ENCODE peak calls at places on chromosomes 12 and 14, in six cellular contexts. I, F, T, B, L and P are unnamed samples.

GRCh38 chr12:124532331-124532750 is 35.1 kb downstream of the NCOR2 start:
- DNase-seq in I (peak; percentile 71), F (no peak), T (no peak), B (peak; percentile 72), L (no peak), P (no peak)

GRCh38 chr14:74616507-74616906 is 4.5 kb upstream of the LTBP2 start:
- DNase-seq in I (peak; percentile 58), F (no peak), T (no peak), B (peak; percentile 83), L (peak; percentile 61), P (no peak)

GRCh38 chr12:103677341-103677740 is 90.3 kb downstream of the STAB2 start:
- DNase-seq in I (no peak), F (no peak), T (peak; percentile 44), B (no peak), L (no peak), P (no peak)

GRCh38 chr12:22459872-22460490 is 84.4 kb downstream of the C2CD5 start:
- DNase-seq in I (peak; percentile 19), F (no peak), T (no peak), B (no peak), L (peak; percentile 72), P (no peak)

GRCh38 chr12:57205931-57206330 is 10.7 kb upstream of the NXPH4 start:
- DNase-seq in I (no peak), F (no peak), T (no peak), B (no peak), L (no peak), P (no peak)

GRCh38 chr14:78697341-78697740 is 527.2 kb downstream of the NRXN3 start:
- DNase-seq in I (no peak), F (no peak), T (no peak), B (no peak), L (peak; percentile 20), P (no peak)

GRCh38 chr12:121964813-121965643 is 46.6 kb downstream of the CFAP251 start:
- DNase-seq in I (no peak), F (no peak), T (no peak), B (no peak), L (no peak), P (no peak)

GRCh38 chr12:26425587-26426260 is 230.4 kb downstream of the SSPN start:
- DNase-seq in I (no peak), F (no peak), T (no peak), B (no peak), L (no peak), P (no peak)

GRCh38 chr12:93790472-93791152 is 113.4 kb downstream of the CRADD start:
- DNase-seq in I (no peak), F (no peak), T (no peak), B (no peak), L (no peak), P (no peak)

GRCh38 chr12:122841544-122842321 is 6.5 kb downstream of the HIP1R start:
- DNase-seq in I (no peak), F (no peak), T (peak; percentile 71), B (no peak), L (peak; percentile 26), P (no peak)

GRCh38 chr14:33393895-33394405 is 455.3 kb downstream of the NPAS3 start:
- DNase-seq in I (no peak), F (no peak), T (no peak), B (no peak), L (no peak), P (no peak)

GRCh38 chr12:111322336-111323250 is 46.3 kb downstream of the PHETA1 start:
- DNase-seq in I (no peak), F (no peak), T (no peak), B (peak; percentile 76), L (no peak), P (no peak)

GRCh38 chr12:96720363-96720705 is 186.7 kb upstream of the NEDD1 start:
- DNase-seq in I (no peak), F (no peak), T (no peak), B (no peak), L (peak; percentile 20), P (no peak)

GRCh38 chr12:104480826-104481457 is 24.2 kb downstream of the CHST11 start:
- DNase-seq in I (no peak), F (no peak), T (peak; percentile 44), B (peak; percentile 88), L (no peak), P (no peak)

GRCh38 chr12:34598352-34598827 is 576.1 kb downstream of the ALG10 start:
- DNase-seq in I (no peak), F (no peak), T (no peak), B (no peak), L (no peak), P (no peak)

GRCh38 chr14:38129705-38130104 is 78.0 kb upstream of the SSTR1 start:
- DNase-seq in I (no peak), F (no peak), T (no peak), B (peak; percentile 33), L (no peak), P (no peak)

GRCh38 chr14:58639842-58640484 is 2.2 kb downstream of the DACT1 start:
- DNase-seq in I (peak; percentile 58), F (no peak), T (no peak), B (no peak), L (peak; percentile 75), P (no peak)

GRCh38 chr12:114649585-114649984 is 34.4 kb downstream of the TBX3 start:
- DNase-seq in I (no peak), F (no peak), T (no peak), B (no peak), L (no peak), P (no peak)

GRCh38 chr14:61698216-61698980 is 3.1 kb downstream of the HIF1A start:
- DNase-seq in I (no peak), F (no peak), T (no peak), B (no peak), L (no peak), P (no peak)

GRCh38 chr12:45547132-45547531 is 182.4 kb upstream of the ARID2 start:
- DNase-seq in I (no peak), F (no peak), T (no peak), B (no peak), L (no peak), P (no peak)

GRCh38 chr12:32039341-32039740 is 67.3 kb upstream of the BICD1 start:
- DNase-seq in I (no peak), F (no peak), T (no peak), B (no peak), L (peak; percentile 42), P (no peak)

GRCh38 chr14:37257651-37258050 is 59.9 kb downstream of the MIPOL1 start:
- DNase-seq in I (no peak), F (no peak), T (no peak), B (no peak), L (no peak), P (no peak)

GRCh38 chr14:93430319-93430801 is 379 bp upstream of the UNC79 start:
- DNase-seq in I (peak; percentile 91), F (no peak), T (no peak), B (peak; percentile 43), L (peak; percentile 41), P (no peak)

GRCh38 chr14:99055816-99056215 is 216.2 kb downstream of the BCL11B start:
- DNase-seq in I (no peak), F (peak; percentile 8), T (no peak), B (no peak), L (no peak), P (no peak)

GRCh38 chr12:47100146-47100545 is 20.4 kb upstream of the AMIGO2 start:
- DNase-seq in I (no peak), F (no peak), T (no peak), B (no peak), L (no peak), P (no peak)

GRCh38 chr12:47107446-47107845 is 27.7 kb upstream of the AMIGO2 start:
- DNase-seq in I (no peak), F (no peak), T (no peak), B (no peak), L (no peak), P (no peak)

GRCh38 chr12:47102406-47102805 is 22.6 kb upstream of the AMIGO2 start:
- DNase-seq in I (no peak), F (no peak), T (no peak), B (no peak), L (no peak), P (no peak)

GRCh38 chr12:47105914-47106674 is 26.3 kb upstream of the AMIGO2 start:
- DNase-seq in I (no peak), F (no peak), T (peak; percentile 61), B (no peak), L (no peak), P (no peak)

GRCh38 chr12:47102845-47103666 is 23.3 kb upstream of the AMIGO2 start:
- DNase-seq in I (no peak), F (no peak), T (no peak), B (no peak), L (peak; percentile 32), P (no peak)
- H3K27me3 ChIP-seq in I (peaks cover 61% of the 10 kb centered on the region), F (no peaks in the 10 kb centered on the region), T (no peaks in the 10 kb centered on the region), B (no peaks in the 10 kb centered on the region), L (no peaks in the 10 kb centered on the region), P (no peaks in the 10 kb centered on the region)

GRCh38 chr12:132601171-132601883 is 9.1 kb downstream of the LRCOL1 start:
- DNase-seq in I (no peak), F (no peak), T (no peak), B (peak; percentile 67), L (no peak), P (no peak)
- H3K27me3 ChIP-seq in I (no peaks in the 10 kb centered on the region), F (no peaks in the 10 kb centered on the region), T (peaks cover 7% of the 10 kb centered on the region), B (peaks cover 78% of the 10 kb centered on the region), L (peaks cover 20% of the 10 kb centered on the region), P (peaks cover 6% of the 10 kb centered on the region)

GRCh38 chr14:77140343-77140936 is 1.2 kb downstream of the ZDHHC22 start:
- DNase-seq in I (peak; percentile 31), F (no peak), T (no peak), B (no peak), L (no peak), P (no peak)

GRCh38 chr14:77139540-77140342 is 1.9 kb downstream of the ZDHHC22 start:
- DNase-seq in I (peak; percentile 73), F (no peak), T (no peak), B (peak; percentile 80), L (peak; percentile 64), P (no peak)

GRCh38 chr14:77142289-77142814 is 761 bp upstream of the ZDHHC22 start:
- DNase-seq in I (peak; percentile 82), F (no peak), T (no peak), B (no peak), L (no peak), P (no peak)

GRCh38 chr14:77141592-77142288 is at the start of gene ZDHHC22:
- DNase-seq in I (peak; percentile 63), F (no peak), T (no peak), B (no peak), L (no peak), P (no peak)

GRCh38 chr14:77140937-77141591 is 527 bp downstream of the ZDHHC22 start:
- DNase-seq in I (peak; percentile 42), F (no peak), T (no peak), B (no peak), L (peak; percentile 57), P (no peak)
- H3K27me3 ChIP-seq in I (no peaks in the 10 kb centered on the region), F (peaks cover 35% of the 10 kb centered on the region), T (peaks cover 18% of the 10 kb centered on the region), B (peaks cover 100% of the 10 kb centered on the region), L (peaks cover 94% of the 10 kb centered on the region), P (peaks cover 100% of the 10 kb centered on the region)

DNA sequence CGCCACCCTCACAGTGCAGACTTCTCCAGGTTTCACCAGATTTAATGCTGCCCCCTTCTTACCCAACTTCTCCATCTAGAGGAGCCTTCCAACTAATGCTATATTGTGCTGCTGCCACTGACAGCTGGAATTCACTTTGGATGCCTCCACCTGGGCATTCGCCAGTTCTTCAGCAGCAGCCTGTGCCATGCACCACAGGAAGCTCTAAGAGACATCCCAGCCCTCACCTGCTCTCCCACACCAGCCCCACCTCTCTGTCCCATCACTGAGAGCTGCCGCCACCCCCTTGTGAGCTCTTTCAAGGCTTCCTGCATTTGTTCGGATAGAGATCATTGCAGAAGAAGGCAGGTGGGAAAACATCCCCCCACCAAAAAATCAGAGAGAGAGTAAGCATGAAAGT is 4.6 kb upstream of the KRT2 start:
- DNase-seq in I (no peak), F (no peak), T (no peak), B (no peak), L (no peak), P (no peak)
- H3K27me3 ChIP-seq in I (peaks cover 91% of the 10 kb centered on the region), F (no peaks in the 10 kb centered on the region), T (no peaks in the 10 kb centered on the region), B (peaks cover 43% of the 10 kb centered on the region), L (peaks cover 27% of the 10 kb centered on the region), P (no peaks in the 10 kb centered on the region)